ENCODE peak calls at places on chromosome 10, in four cellular contexts. One of them, this sample, is unnamed.

GRCh38 chr10:72834183-72834825 is 59.2 kb upstream of the OIT3 start:
- DNase-seq in HepG2: peak; percentile 53
- DNase-seq in GM12878: peak; percentile 28
- DNase-seq in H1: peak; percentile 1
- DNase-seq in this sample: peak; percentile 30

GRCh38 chr10:22891797-22892196 is 36.1 kb upstream of the ARMC3 start:
- DNase-seq in HepG2: no peak
- DNase-seq in GM12878: no peak
- DNase-seq in H1: no peak
- DNase-seq in this sample: no peak

GRCh38 chr10:58560068-58560467 is 47.4 kb downstream of the BICC1 start:
- DNase-seq in GM12878: no peak
- DNase-seq in H1: no peak
- DNase-seq in HepG2: no peak
- DNase-seq in this sample: no peak

GRCh38 chr10:59839576-59839975 is 66.8 kb downstream of the CCDC6 start:
- DNase-seq in GM12878: no peak
- DNase-seq in H1: no peak
- DNase-seq in HepG2: no peak
- DNase-seq in this sample: no peak

GRCh38 chr10:88546462-88546861 is 36.7 kb downstream of the RNLS start:
- DNase-seq in GM12878: no peak
- DNase-seq in H1: no peak
- DNase-seq in HepG2: no peak
- DNase-seq in this sample: no peak

GRCh38 chr10:63521389-63522128 is at the start of gene REEP3:
- DNase-seq in GM12878: no peak
- DNase-seq in H1: no peak
- DNase-seq in HepG2: peak; percentile 46
- DNase-seq in this sample: peak; percentile 47

GRCh38 chr10:30238836-30239235 is 110.2 kb downstream of the MTPAP start:
- DNase-seq in H1: no peak
- DNase-seq in GM12878: no peak
- DNase-seq in HepG2: no peak
- DNase-seq in this sample: no peak

GRCh38 chr10:72297281-72297967 is 23.7 kb downstream of the DDIT4 start:
- DNase-seq in HepG2: no peak
- DNase-seq in GM12878: peak; percentile 97
- DNase-seq in H1: no peak
- DNase-seq in this sample: no peak

GRCh38 chr10:69952801-69953200 is 99.8 kb upstream of the MACROH2A2 start:
- DNase-seq in GM12878: no peak
- DNase-seq in HepG2: no peak
- DNase-seq in H1: peak; percentile 33
- DNase-seq in this sample: no peak

GRCh38 chr10:79320785-79321493 is 26.3 kb upstream of the PPIF start:
- DNase-seq in H1: no peak
- DNase-seq in GM12878: no peak
- DNase-seq in HepG2: no peak
- DNase-seq in this sample: no peak

GRCh38 chr10:81806842-81807241 is 68.2 kb upstream of the NRG3 start:
- DNase-seq in H1: no peak
- DNase-seq in GM12878: no peak
- DNase-seq in HepG2: no peak
- DNase-seq in this sample: no peak

GRCh38 chr10:72338180-72338579 is 16.5 kb downstream of the DNAJB12 start:
- DNase-seq in H1: no peak
- DNase-seq in GM12878: no peak
- DNase-seq in HepG2: no peak
- DNase-seq in this sample: no peak

GRCh38 chr10:31866118-31866670 is 62.4 kb downstream of the ARHGAP12 start:
- DNase-seq in HepG2: no peak
- DNase-seq in GM12878: no peak
- DNase-seq in H1: no peak
- DNase-seq in this sample: no peak

GRCh38 chr10:98919899-98920298 is 315.8 kb downstream of the HPSE2 start:
- DNase-seq in GM12878: no peak
- DNase-seq in HepG2: no peak
- DNase-seq in H1: no peak
- DNase-seq in this sample: no peak

GRCh38 chr10:43461950-43462349 is 25.0 kb downstream of the ZNF487 start:
- DNase-seq in GM12878: no peak
- DNase-seq in HepG2: peak; percentile 84
- DNase-seq in H1: no peak
- DNase-seq in this sample: peak; percentile 60

DNA sequence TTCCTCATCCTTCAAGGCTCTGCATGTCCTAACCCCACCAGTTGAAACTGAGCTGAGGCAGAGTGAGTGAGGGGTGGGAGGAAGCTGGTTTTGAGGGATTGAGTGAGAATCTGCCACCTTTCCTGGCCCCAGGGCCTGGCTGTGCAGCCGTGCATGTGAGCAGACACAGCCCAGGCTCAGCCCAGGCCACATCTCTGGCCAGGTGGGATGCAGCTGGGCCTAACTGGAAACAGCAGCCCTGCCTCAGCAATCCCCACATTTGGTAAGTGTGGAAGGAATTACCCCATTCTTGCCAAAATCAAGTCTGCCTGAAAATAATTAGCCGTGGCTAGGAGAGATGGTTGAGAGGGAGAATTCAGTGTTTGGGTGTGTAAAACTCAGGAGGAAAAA is 116.6 kb downstream of the NEURL1 start:
- DNase-seq in HepG2: no peak
- DNase-seq in H1: no peak
- DNase-seq in GM12878: no peak
- DNase-seq in this sample: no peak
- H3K4me3 ChIP-seq in HepG2: no peak overlapping the region
- H3K4me3 ChIP-seq in H1: no peak overlapping the region
- H3K4me3 ChIP-seq in GM12878: no peak overlapping the region
- H3K4me3 ChIP-seq in this sample: no peak overlapping the region

DNA sequence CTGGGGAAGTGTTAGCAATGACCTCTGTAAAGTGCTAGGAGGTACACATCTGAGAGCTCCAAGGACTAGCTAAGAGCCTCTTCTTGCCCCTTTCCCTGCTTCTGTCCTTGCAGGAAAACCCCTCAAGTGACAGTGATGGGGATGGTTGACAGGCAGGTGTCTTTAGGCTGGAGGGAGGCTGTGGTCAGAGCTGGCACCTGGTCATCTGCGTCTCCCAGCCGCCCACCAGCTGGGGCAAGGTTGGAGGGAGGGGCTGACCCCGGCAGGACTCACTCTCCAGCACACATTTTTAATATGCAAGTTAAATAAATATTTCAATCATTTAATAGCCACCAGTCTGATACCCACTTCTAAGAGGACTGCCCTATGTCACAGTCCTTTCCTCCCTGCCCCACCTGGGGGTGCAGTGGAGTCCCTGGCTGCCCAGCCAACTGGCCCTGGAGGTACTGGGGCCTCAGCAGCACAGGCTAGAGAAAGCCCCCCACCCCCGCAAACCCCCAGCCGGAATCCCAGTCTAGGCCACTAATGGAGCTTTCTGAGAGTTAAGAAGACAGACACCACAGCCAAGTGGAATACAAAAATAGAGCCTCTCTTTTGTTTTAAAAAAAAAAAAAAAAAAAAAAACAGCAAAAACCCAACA is 6.3 kb downstream of the FGF8 start:
- DNase-seq in H1: no peak
- DNase-seq in GM12878: no peak
- DNase-seq in HepG2: no peak
- DNase-seq in this sample: no peak
- TF ChIP-seq SUZ12 in H1: no peak
- TF ChIP-seq SUZ12 in GM12878: no peak
- TF ChIP-seq SUZ12 in HepG2: no peak
- TF ChIP-seq SUZ12 in this sample: no peak

DNA sequence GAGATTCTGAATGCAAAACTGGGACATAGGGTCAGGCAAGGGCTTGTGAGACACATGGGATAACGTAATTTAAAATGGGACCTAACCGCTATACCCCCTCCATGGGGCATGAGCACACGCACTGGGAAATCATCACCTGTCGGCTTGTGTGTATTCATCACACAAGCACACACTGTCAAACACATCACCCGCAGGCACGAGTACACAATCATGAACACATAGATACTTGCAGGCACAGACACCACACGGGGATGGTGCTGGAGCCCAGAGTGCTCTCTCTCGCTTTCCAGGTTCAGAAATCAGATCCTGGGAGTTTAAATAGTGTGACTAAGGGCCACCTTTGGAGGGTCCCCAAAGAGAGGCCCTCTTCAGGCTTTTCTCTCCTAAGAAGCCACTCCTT is 19.6 kb upstream of the TLX1 start:
- DNase-seq in H1: no peak
- DNase-seq in HepG2: no peak
- DNase-seq in GM12878: no peak
- DNase-seq in this sample: no peak
- TF ChIP-seq YY1 in H1: no peak
- TF ChIP-seq YY1 in HepG2: no peak
- TF ChIP-seq YY1 in GM12878: no peak
- TF ChIP-seq YY1 in this sample: no peak

GRCh38 chr10:132786529-132787252 is 744 bp upstream of the NKX6-2 start:
- DNase-seq in HepG2: no peak
- DNase-seq in GM12878: no peak
- DNase-seq in H1: no peak
- DNase-seq in this sample: no peak

GRCh38 chr10:132788180-132788830 is 2.4 kb upstream of the NKX6-2 start:
- DNase-seq in GM12878: no peak
- DNase-seq in HepG2: no peak
- DNase-seq in H1: no peak
- DNase-seq in this sample: no peak

GRCh38 chr10:132786279-132786528 is 257 bp upstream of the NKX6-2 start:
- DNase-seq in HepG2: no peak
- DNase-seq in H1: no peak
- DNase-seq in GM12878: no peak
- DNase-seq in this sample: no peak

GRCh38 chr10:132788831-132789219 is 2.9 kb upstream of the NKX6-2 start:
- DNase-seq in HepG2: no peak
- DNase-seq in H1: no peak
- DNase-seq in GM12878: no peak
- DNase-seq in this sample: no peak

DNA sequence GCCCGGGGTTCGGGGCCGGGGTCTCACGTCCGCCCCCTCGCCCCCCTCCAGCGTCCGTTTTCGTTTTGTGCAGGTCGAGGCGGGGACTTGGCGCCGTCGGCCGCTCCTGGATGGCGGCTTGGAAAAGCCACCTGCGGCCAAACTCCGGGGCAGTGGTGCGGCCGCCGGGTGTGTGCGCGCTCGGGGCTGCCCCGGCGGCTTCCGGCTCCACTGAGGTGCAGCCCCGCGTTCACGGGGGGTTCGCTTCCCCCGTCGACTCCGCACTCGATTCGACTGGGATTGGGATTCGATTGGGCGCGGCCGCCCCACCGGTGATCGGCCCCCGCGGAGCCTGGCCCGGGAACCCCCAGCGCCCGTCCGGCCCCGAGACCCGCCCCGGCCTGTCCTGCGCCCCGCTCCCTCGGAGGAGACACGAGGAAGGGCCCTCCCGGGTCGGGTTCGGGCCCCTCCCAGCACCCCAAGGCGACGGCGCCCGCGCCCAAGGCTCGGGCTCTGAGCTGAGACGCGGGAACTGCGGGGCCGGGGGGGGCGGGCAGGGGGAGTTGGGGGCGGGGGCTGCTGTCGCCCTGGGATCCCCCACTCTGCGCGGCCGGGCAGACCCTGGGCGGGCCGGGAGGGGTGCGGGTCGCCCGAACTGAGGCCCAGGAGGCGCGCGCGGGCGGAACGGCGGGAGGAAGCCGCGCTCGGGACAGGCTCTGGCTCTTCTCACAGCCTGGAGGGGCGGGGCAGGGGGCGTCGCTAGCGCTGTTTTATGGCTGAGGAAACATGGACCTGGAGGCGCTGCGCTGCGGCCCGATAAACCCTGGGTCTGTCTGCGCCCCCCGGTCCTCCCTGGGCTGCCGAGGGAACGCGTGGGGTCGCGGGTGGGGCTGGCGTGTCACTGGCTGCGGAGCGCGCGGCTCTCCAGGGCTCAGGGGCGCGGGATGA is 1.6 kb upstream of the NKX6-2 start:
- DNase-seq in GM12878: no peak
- DNase-seq in HepG2: no peak
- DNase-seq in H1: no peak
- DNase-seq in this sample: no peak
- H3K4me3 ChIP-seq in GM12878: no peak overlapping the region
- H3K4me3 ChIP-seq in HepG2: no peak overlapping the region
- H3K4me3 ChIP-seq in H1: peak overlapping the region; percentile 14
- H3K4me3 ChIP-seq in this sample: peak overlapping the region; percentile 24

DNA sequence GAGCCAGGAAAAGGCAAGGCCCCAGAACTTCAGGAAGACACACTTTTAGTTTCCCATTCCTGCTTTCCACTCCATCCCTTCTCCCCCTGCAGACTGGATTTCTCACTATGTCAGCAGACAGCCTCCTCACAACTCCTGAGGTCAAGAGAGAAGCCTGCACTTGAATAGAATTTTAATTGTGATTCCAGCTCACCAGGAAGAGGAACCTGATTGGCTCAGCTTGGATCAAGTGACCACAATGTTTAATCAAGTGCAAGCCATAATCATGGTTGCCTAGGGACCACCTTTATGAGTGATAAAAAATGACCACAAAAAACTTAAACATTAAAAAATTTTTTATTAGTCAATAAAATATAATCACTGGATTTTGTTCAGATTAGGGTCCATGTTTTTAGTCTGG is 244.7 kb upstream of the RHOBTB1 start:
- DNase-seq in HepG2: no peak
- DNase-seq in GM12878: no peak
- DNase-seq in H1: no peak
- DNase-seq in this sample: no peak
- TF ChIP-seq SUZ12 in HepG2: no peak
- TF ChIP-seq SUZ12 in GM12878: no peak
- TF ChIP-seq SUZ12 in H1: no peak
- TF ChIP-seq SUZ12 in this sample: no peak

DNA sequence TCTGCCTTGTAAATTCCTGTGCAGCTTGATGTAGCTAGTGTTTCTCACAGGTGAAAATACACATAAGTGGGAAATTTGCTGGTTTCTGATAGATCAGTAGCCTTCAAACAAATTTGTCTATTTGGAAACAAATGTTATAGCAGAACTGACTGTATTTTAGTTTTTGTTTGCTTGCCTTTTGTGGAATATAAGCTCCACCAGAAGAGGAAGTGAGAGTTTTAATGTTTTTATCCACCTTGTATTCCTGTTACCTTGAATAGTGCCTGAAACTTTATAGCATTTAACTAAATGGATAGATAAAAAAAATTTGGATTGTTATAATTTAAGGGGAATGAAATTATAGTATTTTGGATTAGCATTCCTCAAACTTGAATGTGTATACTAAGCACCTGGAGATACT is 9.8 kb downstream of the WAC start:
- DNase-seq in H1: no peak
- DNase-seq in GM12878: no peak
- DNase-seq in HepG2: no peak
- DNase-seq in this sample: no peak
- TF ChIP-seq YY1 in H1: no peak
- TF ChIP-seq YY1 in GM12878: no peak
- TF ChIP-seq YY1 in HepG2: no peak
- TF ChIP-seq YY1 in this sample: no peak